ENCODE peak calls at places on chromosome 7, in six cellular contexts. A is HCT116, B is stomach, L is uterus, E is Peyer's patch, Z is spleen. G is an unnamed sample.

GRCh38 chr7:84384417-84384816 is 189.8 kb upstream of the SEMA3A start:
- DNase-seq in E (no peak), A (no peak), Z (no peak), L (no peak), B (no peak), G (no peak)

GRCh38 chr7:21064698-21065648 is 278.3 kb upstream of the SP8 start:
- DNase-seq in A (no peak), B (no peak), L (no peak), E (no peak), Z (no peak), G (no peak)

GRCh38 chr7:129635300-129636029 is 23.9 kb downstream of the NRF1 start:
- DNase-seq in B (peak), A (peak), L (peak), Z (peak), E (peak), G (no peak)

GRCh38 chr7:159197066-159197975 is 52.7 kb upstream of the VIPR2 start:
- DNase-seq in B (no peak), A (no peak), E (no peak), L (peak), Z (no peak), G (peak)

GRCh38 chr7:33673029-33673700 is 232.2 kb upstream of the BMPER start:
- DNase-seq in B (no peak), E (no peak), A (no peak), L (no peak), Z (no peak), G (no peak)

GRCh38 chr7:98988641-98989040 is 110.3 kb downstream of the TRRAP start:
- DNase-seq in L (no peak), B (no peak), Z (peak), A (no peak), E (no peak), G (no peak)

GRCh38 chr7:39659356-39660013 is 36.1 kb downstream of the RALA start:
- DNase-seq in A (no peak), Z (no peak), E (no peak), B (no peak), L (no peak), G (no peak)

GRCh38 chr7:36514289-36515243 is 124.9 kb downstream of the ANLN start:
- DNase-seq in E (no peak), B (no peak), Z (no peak), A (no peak), L (no peak), G (no peak)

GRCh38 chr7:141161959-141162547 is 88.2 kb downstream of the TMEM178B start:
- DNase-seq in L (no peak), E (no peak), B (no peak), Z (no peak), A (no peak), G (no peak)

GRCh38 chr7:2985866-2986265 is 57.8 kb downstream of the CARD11 start:
- DNase-seq in A (no peak), L (no peak), E (peak), B (no peak), Z (no peak), G (no peak)

GRCh38 chr7:16801111-16801542 is 3.7 kb downstream of the AGR2 start:
- DNase-seq in Z (no peak), B (no peak), E (no peak), L (no peak), A (peak), G (peak)

GRCh38 chr7:141587304-141587703 is 36.1 kb downstream of the AGK start:
- DNase-seq in A (no peak), B (no peak), Z (no peak), L (no peak), E (no peak), G (no peak)

GRCh38 chr7:156895024-156895780 is 2.2 kb upstream of the LMBR1 start:
- DNase-seq in A (no peak), L (peak), E (no peak), B (no peak), Z (no peak), G (no peak)

GRCh38 chr7:156889746-156890145 is 3.2 kb downstream of the LMBR1 start:
- DNase-seq in E (no peak), L (no peak), B (no peak), A (no peak), Z (no peak), G (no peak)

GRCh38 chr7:156896388-156897022 is 3.5 kb upstream of the LMBR1 start:
- DNase-seq in B (no peak), A (no peak), E (no peak), L (no peak), Z (no peak), G (no peak)

GRCh38 chr7:156892086-156892800 is 740 bp downstream of the LMBR1 start:
- DNase-seq in A (no peak), E (peak), B (peak), L (peak), Z (peak), G (no peak)

DNA sequence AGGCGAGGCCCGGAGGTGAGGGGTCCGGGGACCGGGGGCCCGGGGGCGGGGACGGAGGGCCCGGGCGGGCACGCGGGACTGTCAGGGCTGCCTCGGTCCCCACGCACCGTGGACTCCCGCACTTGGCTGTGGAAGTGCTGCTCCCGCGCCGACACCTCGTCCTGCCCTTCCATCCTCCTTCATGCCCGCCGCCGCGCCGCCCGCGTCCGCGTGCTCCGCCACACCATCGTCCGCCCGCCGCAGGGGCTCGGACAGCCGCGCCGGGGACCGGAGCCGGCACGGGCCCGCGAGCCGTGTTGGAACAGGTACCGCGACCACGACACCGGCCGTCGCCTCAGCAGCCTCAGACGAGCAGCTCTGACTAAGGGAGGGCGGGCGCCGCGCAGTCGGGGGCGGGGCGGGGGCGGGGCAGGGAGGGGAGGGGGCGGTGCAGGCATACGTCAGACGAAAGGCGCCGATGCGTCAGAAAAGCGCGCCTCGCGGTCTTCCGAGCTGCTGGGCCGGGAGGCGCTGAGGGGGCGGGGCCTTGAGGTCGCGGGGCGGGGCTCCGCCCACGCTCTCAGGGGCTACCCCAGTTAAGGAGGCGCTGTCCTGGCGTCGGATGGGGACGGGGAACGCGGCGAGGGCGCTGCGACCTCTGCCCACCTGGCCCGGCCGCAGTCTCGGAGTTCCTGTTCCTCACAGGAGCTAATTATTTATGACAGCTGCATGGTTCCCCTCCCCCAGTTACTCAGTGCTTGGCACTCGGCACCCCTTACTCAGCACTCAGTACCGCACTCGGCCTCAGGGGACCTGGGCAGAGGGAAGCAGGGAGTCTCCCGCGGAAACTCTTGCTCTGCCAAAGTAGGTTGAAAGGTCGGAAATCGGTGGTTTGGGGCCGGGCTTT is at the start of gene LMBR1:
- DNase-seq in A (peak), B (peak), E (peak), L (peak), Z (peak), G (peak)
- TF ChIP-seq POLR2A in A (peak), B (no peak), E (peak), L (peak), Z (no peak), G (peak)

GRCh38 chr7:150799741-150800575 is at the start of gene TMEM176B:
- DNase-seq in E (peak), B (no peak), Z (no peak), A (no peak), L (no peak), G (no peak)
- TF ChIP-seq POLR2A in E (peak), B (no peak), Z (no peak), A (no peak), L (no peak), G (no peak)

GRCh38 chr7:116211006-116211912 is 920 bp downstream of the TES start:
- DNase-seq in B (peak), Z (peak), E (peak), L (peak), A (peak), G (peak)
- TF ChIP-seq POLR2A in B (no peak), Z (no peak), E (peak), L (peak), A (peak), G (peak)

GRCh38 chr7:1302936-1303335 is 70.3 kb downstream of the UNCX start:
- DNase-seq in E (no peak), B (no peak), L (no peak), Z (no peak), A (no peak), G (no peak)

GRCh38 chr7:1301054-1301811 is 68.6 kb downstream of the UNCX start:
- DNase-seq in A (no peak), L (no peak), E (no peak), Z (no peak), B (no peak), G (no peak)

GRCh38 chr7:1300636-1301035 is 68.0 kb downstream of the UNCX start:
- DNase-seq in Z (no peak), L (no peak), A (no peak), E (no peak), B (no peak), G (no peak)

GRCh38 chr7:1300206-1300605 is 67.5 kb downstream of the UNCX start:
- DNase-seq in B (no peak), Z (no peak), E (no peak), A (no peak), L (no peak), G (no peak)

DNA sequence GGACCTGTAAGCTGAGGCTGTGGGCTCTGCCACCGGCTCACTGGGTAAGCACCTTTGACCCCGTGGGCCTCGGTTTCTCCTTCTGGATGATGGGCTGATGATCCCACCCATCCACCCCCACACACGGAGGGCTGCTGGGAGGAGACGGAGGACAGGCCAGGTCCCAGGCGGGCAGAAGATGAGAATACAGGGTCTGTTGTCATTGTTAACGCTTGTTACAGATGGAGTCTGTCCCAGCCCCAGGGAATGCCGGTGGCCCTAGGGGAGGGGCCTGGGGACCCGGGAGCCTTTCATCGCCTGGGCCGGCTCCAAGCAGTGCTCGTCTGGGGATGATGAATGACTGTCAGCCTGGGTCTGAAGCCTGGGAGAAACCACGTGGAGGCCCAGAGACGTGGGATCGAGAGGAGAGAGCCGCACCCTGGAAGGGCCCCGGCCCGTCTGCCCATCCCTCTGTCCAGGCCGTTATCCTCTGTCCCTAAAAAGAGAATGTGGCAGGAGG is 69.2 kb downstream of the UNCX start:
- DNase-seq in B (no peak), E (no peak), L (no peak), Z (no peak), A (no peak), G (no peak)
- TF ChIP-seq POLR2A in B (no peak), E (no peak), L (no peak), Z (no peak), A (no peak), G (no peak)

DNA sequence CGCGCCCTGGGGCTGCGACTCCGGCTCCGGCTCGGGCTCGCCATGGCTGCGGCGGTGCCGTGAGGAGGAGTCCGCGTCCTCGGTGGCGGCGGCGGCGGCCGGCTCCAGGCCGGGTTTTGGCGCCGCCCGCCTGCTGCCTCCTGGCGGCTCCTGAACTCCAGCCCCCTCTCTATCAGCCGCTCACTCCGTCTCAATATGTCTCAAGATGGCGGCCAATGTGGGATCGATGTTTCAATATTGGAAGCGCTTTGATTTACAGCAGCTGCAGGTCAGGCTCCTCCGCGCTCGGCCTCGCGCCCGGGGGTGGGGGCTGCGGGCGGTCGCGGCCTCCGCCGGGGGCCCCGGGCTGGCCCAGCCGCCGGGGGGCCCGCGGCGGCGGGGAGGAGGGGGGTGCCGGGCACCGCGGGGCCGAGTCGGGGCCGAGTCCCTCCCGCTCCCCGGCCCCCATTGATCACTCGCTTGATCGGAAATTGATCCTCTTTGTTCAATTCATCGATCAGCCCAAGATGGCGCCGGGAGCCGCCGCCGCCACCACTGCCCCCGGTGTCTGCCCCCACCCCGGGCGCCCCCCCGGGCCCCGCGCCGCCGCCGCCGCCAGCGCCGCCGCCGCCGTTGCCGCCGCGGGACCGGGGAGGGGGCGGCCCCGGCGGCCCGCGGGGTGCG is 1.5 kb upstream of the CUX1 start:
- DNase-seq in Z (peak), B (peak), A (peak), E (peak), L (peak), G (peak)
- TF ChIP-seq POLR2A in Z (no peak), B (no peak), A (no peak), E (no peak), L (no peak), G (peak)

GRCh38 chr7:131109757-131110293 is 217.9 kb upstream of the MKLN1 start:
- DNase-seq in L (peak), A (no peak), B (peak), Z (peak), E (peak), G (peak)
- TF ChIP-seq POLR2A in L (peak), A (no peak), B (no peak), Z (peak), E (peak), G (no peak)

GRCh38 chr7:134778941-134779740 is at the start of gene CALD1:
- DNase-seq in Z (no peak), B (peak), L (peak), A (peak), E (peak), G (peak)
- TF ChIP-seq POLR2A in Z (no peak), B (no peak), L (peak), A (no peak), E (peak), G (peak)

GRCh38 chr7:149838224-149838991 is at the start of gene ZNF862:
- DNase-seq in B (peak), Z (peak), L (peak), E (peak), A (peak), G (peak)
- TF ChIP-seq POLR2A in B (no peak), Z (no peak), L (peak), E (peak), A (peak), G (peak)

DNA sequence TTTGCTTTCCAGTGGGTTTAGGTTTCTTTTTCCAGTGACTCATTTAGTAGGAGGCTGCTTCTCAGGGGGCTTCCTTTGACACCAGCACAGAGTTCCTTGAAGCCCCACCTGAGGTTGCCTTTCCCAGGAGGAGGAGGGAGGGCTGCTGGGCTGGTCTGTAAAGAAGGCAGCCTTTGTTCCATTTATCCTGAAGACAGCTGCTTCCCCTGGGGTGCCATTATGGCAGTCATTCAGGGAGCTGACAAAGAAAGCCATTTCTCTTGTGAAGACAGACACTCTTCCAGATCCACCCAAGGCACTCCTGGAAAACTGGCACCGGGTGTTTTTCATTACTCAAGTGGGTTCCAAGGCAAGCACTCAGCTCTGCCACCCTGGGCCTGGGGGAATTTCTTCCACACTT is 54.0 kb downstream of the MTURN start:
- DNase-seq in E (no peak), Z (no peak), A (no peak), L (no peak), B (no peak), G (no peak)
- TF ChIP-seq POLR2A in E (no peak), Z (no peak), A (no peak), L (no peak), B (no peak), G (no peak)

G was measured in H54.